ENCODE peak calls at places on chromosomes 4 and X, in eight cellular contexts. W, F, O, N, J, Y, M and H are unnamed samples.

GRCh38 chrX:23662853-23663252 is 4.4 kb upstream of the PRDX4 start:
- DNase-seq in W (no peak), F (peak), O (no peak), N (peak), J (no peak), Y (no peak), M (no peak), H (peak)

GRCh38 chrX:10106801-10107200 is 50.0 kb upstream of the CLCN4 start:
- DNase-seq in W (no peak), F (no peak), O (no peak), N (peak), J (no peak), Y (peak), M (no peak), H (no peak)

GRCh38 chr4:98838977-98839618 is 89.8 kb downstream of the EIF4E start:
- DNase-seq in W (no peak), F (peak), O (no peak), N (peak), J (no peak), Y (no peak), M (no peak), H (peak)

GRCh38 chr4:2792711-2793577 is at the start of gene SH3BP2:
- DNase-seq in W (peak), F (peak), O (no peak), N (peak), J (peak), Y (peak), M (peak), H (peak)

GRCh38 chr4:153661215-153661822 is 22.8 kb upstream of the TLR2 start:
- DNase-seq in W (no peak), F (peak), O (no peak), N (peak), J (no peak), Y (no peak), M (no peak), H (peak)

GRCh38 chr4:125266901-125267601 is 47.7 kb upstream of the FAT4 start:
- DNase-seq in W (no peak), F (peak), O (no peak), N (peak), J (no peak), Y (no peak), M (no peak), H (peak)

GRCh38 chrX:40773809-40774208 is 38.5 kb upstream of the MED14 start:
- DNase-seq in W (no peak), F (peak), O (no peak), N (no peak), J (no peak), Y (no peak), M (no peak), H (peak)

GRCh38 chrX:68511255-68511654 is 12.4 kb downstream of the YIPF6 start:
- DNase-seq in W (no peak), F (peak), O (no peak), N (peak), J (peak), Y (peak), M (peak), H (peak)

GRCh38 chr4:15414601-15415091 is 13.2 kb upstream of the C1QTNF7 start:
- DNase-seq in W (no peak), F (no peak), O (no peak), N (peak), J (no peak), Y (no peak), M (no peak), H (no peak)

GRCh38 chr4:85039526-85039925 is 73.0 kb upstream of the WDFY3 start:
- DNase-seq in W (no peak), F (peak), O (no peak), N (peak), J (no peak), Y (no peak), M (no peak), H (peak)

GRCh38 chr4:113584407-113585150 is 177.0 kb downstream of the CAMK2D start:
- DNase-seq in W (no peak), F (peak), O (no peak), N (peak), J (no peak), Y (no peak), M (peak), H (no peak)

GRCh38 chrX:48083212-48083611 is 11.8 kb upstream of the ZNF630 start:
- DNase-seq in W (no peak), F (peak), O (peak), N (peak), J (peak), Y (peak), M (peak), H (peak)
- TF ChIP-seq CTCF in W (peak), F (peak), O (peak), N (peak), J (peak), Y (peak), M (peak), H (peak)

GRCh38 chr4:23700197-23700596 is 189.7 kb downstream of the PPARGC1A start:
- DNase-seq in W (no peak), F (no peak), O (no peak), N (no peak), J (no peak), Y (no peak), M (no peak), H (no peak)

GRCh38 chr4:23697001-23697528 is 192.8 kb downstream of the PPARGC1A start:
- DNase-seq in W (no peak), F (no peak), O (no peak), N (no peak), J (no peak), Y (no peak), M (no peak), H (no peak)

GRCh38 chr4:23697722-23698121 is 192.1 kb downstream of the PPARGC1A start:
- DNase-seq in W (no peak), F (no peak), O (no peak), N (no peak), J (no peak), Y (no peak), M (no peak), H (no peak)
- H3K4me3 ChIP-seq in W (no peak), F (no peak), O (no peak), N (no peak), J (no peak), Y (no peak), M (no peak), H (no peak)

DNA sequence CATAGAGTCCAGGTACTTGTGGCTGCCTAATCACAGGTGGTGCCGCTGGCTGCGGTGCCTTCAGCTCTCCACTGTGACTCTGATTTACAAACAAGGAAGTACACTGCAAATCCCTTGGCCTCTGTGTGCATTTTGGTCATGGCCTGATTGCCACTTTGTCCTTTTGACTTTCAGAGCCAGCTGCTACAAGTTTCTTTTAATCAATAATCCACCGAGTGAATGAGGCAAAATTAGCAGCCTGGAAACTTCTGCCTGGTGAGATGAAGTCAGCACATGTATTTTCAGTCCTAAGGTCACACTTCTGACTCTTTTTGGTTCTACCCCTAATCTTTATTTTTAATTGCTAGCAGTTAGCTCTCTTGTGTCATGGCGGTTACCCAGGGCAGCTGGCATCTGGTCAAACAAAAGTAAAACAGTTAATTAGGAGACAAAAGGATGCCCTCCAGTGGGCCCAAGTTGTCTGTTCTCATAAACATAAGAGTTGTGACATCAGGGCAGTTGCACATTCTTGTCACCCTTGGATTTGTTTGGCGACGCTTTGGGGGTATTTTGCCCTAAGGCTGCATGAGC is 62.3 kb upstream of the LNX1 start:
- DNase-seq in W (no peak), F (no peak), O (no peak), N (peak), J (peak), Y (peak), M (no peak), H (peak)
- TF ChIP-seq CTCF in W (no peak), F (no peak), O (no peak), N (peak), J (no peak), Y (no peak), M (no peak), H (no peak)

DNA sequence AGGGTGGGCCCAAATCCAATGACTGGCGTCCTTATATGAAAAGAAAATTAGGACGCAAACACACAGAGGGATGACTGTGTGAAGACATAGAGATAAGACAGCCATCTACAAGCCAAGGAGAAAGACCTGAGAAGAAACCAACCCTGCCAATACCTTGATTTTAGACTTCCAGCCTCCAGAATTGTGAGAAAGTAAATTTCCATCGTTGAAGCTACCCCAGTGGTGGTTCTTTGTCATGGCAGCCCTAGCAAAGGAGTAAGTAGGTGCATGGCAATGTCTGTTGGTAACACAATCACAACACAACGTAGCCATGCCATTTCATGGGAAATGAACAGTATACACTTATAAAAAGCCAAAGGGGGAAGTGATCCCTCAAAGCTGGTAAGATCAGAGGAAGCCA is 25.3 kb downstream of the SMIM20 start:
- DNase-seq in W (no peak), F (no peak), O (no peak), N (no peak), J (no peak), Y (no peak), M (peak), H (no peak)
- H3K4me3 ChIP-seq in W (no peak), F (no peak), O (no peak), N (no peak), J (no peak), Y (no peak), M (no peak), H (no peak)